ENCODE peak calls at places on chromosome 7, in five cellular contexts. One of them, this sample, is unnamed.

GRCh38 chr7:94855589-94855988 is 51.8 kb upstream of the PPP1R9A start:
- DNase-seq in skeletal muscle cell: no peak
- DNase-seq in T-helper 2 cell treated with Interferon-gamma antibody and Interleukin-4, amounts not matched to agents 5 μg/mL and 100 μg/mL, for 36 hours: no peak
- DNase-seq in G401: no peak
- DNase-seq in A549: no peak
- DNase-seq in this sample: no peak

GRCh38 chr7:33459340-33459751 is 330.0 kb downstream of the BBS9 start:
- DNase-seq in skeletal muscle cell: peak; percentile 27
- DNase-seq in T-helper 2 cell treated with Interferon-gamma antibody and Interleukin-4, amounts not matched to agents 5 μg/mL and 100 μg/mL, for 36 hours: no peak
- DNase-seq in G401: peak; percentile 17
- DNase-seq in A549: peak; percentile 65
- DNase-seq in this sample: no peak

GRCh38 chr7:130912086-130912909 is 178.3 kb upstream of the KLF14 start:
- DNase-seq in skeletal muscle cell: no peak
- DNase-seq in T-helper 2 cell treated with Interferon-gamma antibody and Interleukin-4, amounts not matched to agents 5 μg/mL and 100 μg/mL, for 36 hours: no peak
- DNase-seq in G401: no peak
- DNase-seq in A549: peak; percentile 66
- DNase-seq in this sample: no peak

GRCh38 chr7:1912472-1913289 is 242.6 kb downstream of the ELFN1 start:
- DNase-seq in skeletal muscle cell: peak; percentile 67
- DNase-seq in T-helper 2 cell treated with Interferon-gamma antibody and Interleukin-4, amounts not matched to agents 5 μg/mL and 100 μg/mL, for 36 hours: no peak
- DNase-seq in G401: no peak
- DNase-seq in A549: no peak
- DNase-seq in this sample: no peak

GRCh38 chr7:115838829-115839228 is 191.7 kb downstream of the TFEC start:
- DNase-seq in skeletal muscle cell: peak; percentile 40
- DNase-seq in T-helper 2 cell treated with Interferon-gamma antibody and Interleukin-4, amounts not matched to agents 5 μg/mL and 100 μg/mL, for 36 hours: no peak
- DNase-seq in G401: no peak
- DNase-seq in A549: no peak
- DNase-seq in this sample: no peak

GRCh38 chr7:30841025-30841735 is 70.0 kb downstream of the MINDY4 start:
- DNase-seq in skeletal muscle cell: no peak
- DNase-seq in T-helper 2 cell treated with Interferon-gamma antibody and Interleukin-4, amounts not matched to agents 5 μg/mL and 100 μg/mL, for 36 hours: no peak
- DNase-seq in G401: no peak
- DNase-seq in A549: no peak
- DNase-seq in this sample: no peak

GRCh38 chr7:90917536-90917935 is 321.4 kb downstream of the CDK14 start:
- DNase-seq in skeletal muscle cell: no peak
- DNase-seq in T-helper 2 cell treated with Interferon-gamma antibody and Interleukin-4, amounts not matched to agents 5 μg/mL and 100 μg/mL, for 36 hours: no peak
- DNase-seq in G401: peak; percentile 78
- DNase-seq in A549: no peak
- DNase-seq in this sample: no peak

GRCh38 chr7:142813262-142813661 is 41.6 kb upstream of the EPHB6 start:
- DNase-seq in skeletal muscle cell: peak; percentile 52
- DNase-seq in T-helper 2 cell treated with Interferon-gamma antibody and Interleukin-4, amounts not matched to agents 5 μg/mL and 100 μg/mL, for 36 hours: no peak
- DNase-seq in G401: no peak
- DNase-seq in A549: peak; percentile 29
- DNase-seq in this sample: no peak

GRCh38 chr7:103140684-103141083 is 8.2 kb downstream of the NAPEPLD start:
- DNase-seq in skeletal muscle cell: no peak
- DNase-seq in T-helper 2 cell treated with Interferon-gamma antibody and Interleukin-4, amounts not matched to agents 5 μg/mL and 100 μg/mL, for 36 hours: no peak
- DNase-seq in G401: no peak
- DNase-seq in A549: no peak
- DNase-seq in this sample: no peak

GRCh38 chr7:138116156-138116555 is 39.9 kb downstream of the AKR1D1 start:
- DNase-seq in skeletal muscle cell: no peak
- DNase-seq in T-helper 2 cell treated with Interferon-gamma antibody and Interleukin-4, amounts not matched to agents 5 μg/mL and 100 μg/mL, for 36 hours: no peak
- DNase-seq in G401: no peak
- DNase-seq in A549: peak; percentile 40
- DNase-seq in this sample: no peak

GRCh38 chr7:141600139-141600538 is 48.9 kb downstream of the AGK start:
- DNase-seq in skeletal muscle cell: no peak
- DNase-seq in T-helper 2 cell treated with Interferon-gamma antibody and Interleukin-4, amounts not matched to agents 5 μg/mL and 100 μg/mL, for 36 hours: no peak
- DNase-seq in G401: no peak
- DNase-seq in A549: no peak
- DNase-seq in this sample: no peak

GRCh38 chr7:81714306-81714705 is 55.5 kb downstream of the HGF start:
- DNase-seq in skeletal muscle cell: no peak
- DNase-seq in T-helper 2 cell treated with Interferon-gamma antibody and Interleukin-4, amounts not matched to agents 5 μg/mL and 100 μg/mL, for 36 hours: no peak
- DNase-seq in G401: no peak
- DNase-seq in A549: no peak
- DNase-seq in this sample: no peak

GRCh38 chr7:69659964-69660363 is 61.7 kb downstream of the AUTS2 start:
- DNase-seq in skeletal muscle cell: no peak
- DNase-seq in T-helper 2 cell treated with Interferon-gamma antibody and Interleukin-4, amounts not matched to agents 5 μg/mL and 100 μg/mL, for 36 hours: no peak
- DNase-seq in G401: peak; percentile 75
- DNase-seq in A549: no peak
- DNase-seq in this sample: no peak

GRCh38 chr7:12481722-12482121 is 78.1 kb upstream of the VWDE start:
- DNase-seq in skeletal muscle cell: no peak
- DNase-seq in T-helper 2 cell treated with Interferon-gamma antibody and Interleukin-4, amounts not matched to agents 5 μg/mL and 100 μg/mL, for 36 hours: no peak
- DNase-seq in G401: no peak
- DNase-seq in A549: no peak
- DNase-seq in this sample: no peak

GRCh38 chr7:20828947-20829346 is 42.3 kb upstream of the SP8 start:
- DNase-seq in skeletal muscle cell: no peak
- DNase-seq in T-helper 2 cell treated with Interferon-gamma antibody and Interleukin-4, amounts not matched to agents 5 μg/mL and 100 μg/mL, for 36 hours: no peak
- DNase-seq in G401: no peak
- DNase-seq in A549: no peak
- DNase-seq in this sample: no peak

GRCh38 chr7:150986099-150986512 is 4.7 kb upstream of the NOS3 start:
- DNase-seq in skeletal muscle cell: no peak
- DNase-seq in T-helper 2 cell treated with Interferon-gamma antibody and Interleukin-4, amounts not matched to agents 5 μg/mL and 100 μg/mL, for 36 hours: peak; percentile 35
- DNase-seq in G401: peak; percentile 92
- DNase-seq in A549: peak; percentile 64
- DNase-seq in this sample: peak; percentile 27

This sample was measured in caudate nucleus.